ENCODE peak calls at places on chromosome 9, in nine cellular contexts. H is mesothelial cell of epicardium; T is cardiac muscle cell; Q is NCI-H1436 treated with DMSO at 0.1 percent for 48 hours; A is stimulated activated CD4-positive, alpha-beta T cell treated with anti-CD3 and anti-CD28 coated beads, Interleukin-1b, Interleukin-23, amount 100 ng/mL, for 24 hours; G is NCI-H774; J is CD4-positive, alpha-beta memory T cell; V is activated T-cell treated with anti-CD3 and anti-CD28 coated beads, Interleukin-2, amount 50 U/mL, for 72 hours; E is astrocyte of the hippocampus. M is an unnamed sample.

GRCh38 chr9:131234799-131235479 is 41.4 kb downstream of the FAM78A start:
- DNase-seq in G (no peak), J (no peak), H (no peak), A (no peak), T (peak), Q (no peak), V (no peak), E (no peak), M (no peak)

GRCh38 chr9:83238871-83239624 is 176.1 kb upstream of the RASEF start:
- DNase-seq in V (no peak), A (no peak), Q (peak), G (peak), J (no peak), T (peak), H (no peak), E (peak), M (peak)

GRCh38 chr9:33117306-33117705 is 40.8 kb upstream of the SMU1 start:
- DNase-seq in Q (no peak), A (no peak), T (no peak), G (no peak), E (peak), H (no peak), J (no peak), V (no peak), M (no peak)

GRCh38 chr9:4555251-4555650 is 65.0 kb downstream of the SLC1A1 start:
- DNase-seq in G (no peak), Q (no peak), V (no peak), A (no peak), H (no peak), E (peak), T (no peak), J (peak), M (no peak)

GRCh38 chr9:135592331-135592590 is 30.7 kb downstream of the PAEP start:
- DNase-seq in H (no peak), E (no peak), V (no peak), J (no peak), A (no peak), T (no peak), G (no peak), Q (no peak), M (no peak)

GRCh38 chr9:125815568-125815967 is 68.4 kb downstream of the PBX3 start:
- DNase-seq in A (no peak), E (peak), G (no peak), H (no peak), J (no peak), T (no peak), V (no peak), Q (no peak), M (no peak)

GRCh38 chr9:126709241-126709640 is 95.5 kb downstream of the LMX1B start:
- DNase-seq in G (no peak), T (no peak), Q (no peak), H (no peak), E (no peak), A (no peak), V (no peak), J (no peak), M (no peak)

GRCh38 chr9:6873862-6874261 is 116.1 kb downstream of the KDM4C start:
- DNase-seq in V (peak), A (no peak), E (peak), T (no peak), Q (no peak), G (no peak), H (no peak), J (no peak), M (no peak)

GRCh38 chr9:128546504-128546903 is 5.9 kb upstream of the SPTAN1 start:
- DNase-seq in A (no peak), J (no peak), E (no peak), H (no peak), V (no peak), G (no peak), Q (no peak), T (no peak), M (no peak)

GRCh38 chr9:130962418-130963316 is 23.6 kb upstream of the FIBCD1 start:
- DNase-seq in Q (no peak), V (no peak), G (no peak), T (no peak), H (no peak), E (peak), A (no peak), J (no peak), M (no peak)

GRCh38 chr9:95506692-95507455 is 9.9 kb downstream of the PTCH1 start:
- DNase-seq in J (peak), H (peak), Q (no peak), V (peak), T (peak), A (no peak), E (peak), G (no peak), M (peak)

GRCh38 chr9:19232117-19232829 is 1.8 kb downstream of the DENND4C start:
- DNase-seq in T (no peak), E (peak), A (no peak), H (no peak), G (no peak), J (no peak), V (no peak), Q (no peak), M (no peak)

GRCh38 chr9:127203501-127204327 is 60.9 kb upstream of the GARNL3 start:
- DNase-seq in T (no peak), H (no peak), J (no peak), E (no peak), A (no peak), G (no peak), Q (no peak), V (no peak), M (no peak)

GRCh38 chr9:124852829-124853531 is at the start of gene WDR38:
- DNase-seq in T (peak), G (peak), V (peak), A (no peak), J (peak), Q (no peak), E (peak), H (peak), M (peak)

GRCh38 chr9:131407717-131408195 is 13.9 kb downstream of the PRRC2B start:
- DNase-seq in E (peak), V (peak), Q (no peak), H (no peak), G (no peak), J (peak), A (no peak), T (peak), M (no peak)

GRCh38 chr9:79637180-79637925 is 65.6 kb downstream of the TLE4 start:
- DNase-seq in Q (no peak), G (no peak), E (no peak), J (no peak), T (no peak), H (no peak), V (no peak), A (no peak), M (no peak)